ENCODE peak calls at places on chromosomes 4 and X, in four cellular contexts. One of them, this sample, is unnamed. For H3K4me1, the result is how much of the 10 kb centered on the place peaks cover.

GRCh38 chr4:124135409-124135813 is 577.1 kb downstream of the ANKRD50 start:
- DNase-seq in A673: peak
- DNase-seq in tibial nerve: no peak
- DNase-seq in cardiac muscle cell: no peak
- DNase-seq in this sample: no peak

GRCh38 chr4:140019619-140020367 is 134.2 kb downstream of the MAML3 start:
- DNase-seq in A673: no peak
- DNase-seq in tibial nerve: no peak
- DNase-seq in cardiac muscle cell: no peak
- DNase-seq in this sample: no peak

GRCh38 chr4:100312615-100313355 is 122.5 kb upstream of the DDIT4L start:
- DNase-seq in A673: no peak
- DNase-seq in tibial nerve: no peak
- DNase-seq in cardiac muscle cell: no peak
- DNase-seq in this sample: no peak

GRCh38 chr4:153647975-153648374 is 36.1 kb upstream of the TLR2 start:
- DNase-seq in A673: no peak
- DNase-seq in tibial nerve: no peak
- DNase-seq in cardiac muscle cell: no peak
- DNase-seq in this sample: no peak

GRCh38 chr4:6750302-6751221 is 32.0 kb upstream of the KIAA0232 start:
- DNase-seq in A673: no peak
- DNase-seq in tibial nerve: no peak
- DNase-seq in cardiac muscle cell: no peak
- DNase-seq in this sample: peak

GRCh38 chrX:12400218-12400617 is 261.9 kb downstream of the FRMPD4 start:
- DNase-seq in A673: no peak
- DNase-seq in tibial nerve: no peak
- DNase-seq in cardiac muscle cell: no peak
- DNase-seq in this sample: no peak

GRCh38 chr4:140703463-140703862 is 52.7 kb downstream of the TBC1D9 start:
- DNase-seq in A673: no peak
- DNase-seq in tibial nerve: no peak
- DNase-seq in cardiac muscle cell: no peak
- DNase-seq in this sample: no peak

GRCh38 chr4:47061435-47061834 is 30.1 kb downstream of the GABRB1 start:
- DNase-seq in A673: no peak
- DNase-seq in tibial nerve: no peak
- DNase-seq in cardiac muscle cell: no peak
- DNase-seq in this sample: no peak

GRCh38 chrX:129360175-129360574 is 163.1 kb downstream of the SMARCA1 start:
- DNase-seq in A673: peak
- DNase-seq in tibial nerve: peak
- DNase-seq in cardiac muscle cell: peak
- DNase-seq in this sample: no peak

GRCh38 chrX:150873616-150874015 is 24.9 kb downstream of the CD99L2 start:
- DNase-seq in A673: no peak
- DNase-seq in tibial nerve: no peak
- DNase-seq in cardiac muscle cell: no peak
- DNase-seq in this sample: no peak

GRCh38 chrX:2457289-2458133 is 43.3 kb downstream of the DHRSX start:
- DNase-seq in A673: peak
- DNase-seq in tibial nerve: no peak
- DNase-seq in cardiac muscle cell: no peak
- DNase-seq in this sample: peak

DNA sequence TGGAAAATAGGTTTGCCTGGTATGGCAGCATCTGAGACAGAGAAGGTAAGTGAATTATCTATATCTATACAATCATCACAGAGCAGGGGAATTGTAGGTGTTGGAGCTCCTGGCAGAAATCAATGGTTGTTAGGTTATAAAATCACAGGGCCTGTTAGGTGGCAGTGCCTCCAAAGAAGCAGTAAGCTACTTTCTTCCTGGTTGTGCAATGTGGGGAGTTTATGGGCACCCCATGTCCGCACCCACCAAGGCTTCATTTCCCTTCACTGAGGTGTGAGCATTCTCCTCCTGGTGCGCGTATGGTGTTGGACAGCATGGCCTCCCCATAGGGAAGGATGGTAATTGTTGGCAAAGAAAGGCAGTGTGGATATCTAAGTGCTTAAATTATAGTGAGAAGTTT is 153.6 kb downstream of the FRAS1 start:
- DNase-seq in A673: no peak
- DNase-seq in tibial nerve: no peak
- DNase-seq in cardiac muscle cell: no peak
- DNase-seq in this sample: no peak
- H3K4me1 ChIP-seq in A673: under half
- H3K4me1 ChIP-seq in tibial nerve: under half
- H3K4me1 ChIP-seq in cardiac muscle cell: under half
- H3K4me1 ChIP-seq in this sample: under half

DNA sequence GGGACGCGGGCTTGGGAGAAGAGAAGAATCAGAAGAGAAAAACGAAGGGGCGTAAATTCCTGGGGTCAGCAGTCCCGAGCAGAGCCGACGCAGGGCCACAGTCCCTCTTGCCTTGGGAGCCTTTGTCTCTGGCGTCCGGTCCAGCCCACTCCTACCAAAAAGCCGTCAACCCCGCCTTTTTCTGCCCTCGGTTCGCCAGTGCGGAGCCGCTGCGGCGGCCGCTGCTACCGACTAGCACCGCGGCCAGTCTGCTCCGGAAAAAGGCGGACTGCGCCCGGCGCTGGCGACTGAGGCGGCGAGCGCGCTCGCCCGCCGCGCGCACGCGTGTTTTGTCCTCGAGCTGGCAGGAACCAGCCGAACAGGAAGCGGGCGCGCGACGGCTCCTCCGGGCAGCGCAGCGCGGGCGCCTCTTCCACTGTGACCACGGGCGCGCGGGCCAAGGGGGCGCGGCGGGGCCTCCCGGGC is 502 bp downstream of the HNRNPDL start:
- DNase-seq in A673: no peak
- DNase-seq in tibial nerve: no peak
- DNase-seq in cardiac muscle cell: peak
- DNase-seq in this sample: no peak
- TF ChIP-seq CTCF in A673: no peak
- TF ChIP-seq CTCF in tibial nerve: peak
- TF ChIP-seq CTCF in cardiac muscle cell: no peak
- TF ChIP-seq CTCF in this sample: no peak

DNA sequence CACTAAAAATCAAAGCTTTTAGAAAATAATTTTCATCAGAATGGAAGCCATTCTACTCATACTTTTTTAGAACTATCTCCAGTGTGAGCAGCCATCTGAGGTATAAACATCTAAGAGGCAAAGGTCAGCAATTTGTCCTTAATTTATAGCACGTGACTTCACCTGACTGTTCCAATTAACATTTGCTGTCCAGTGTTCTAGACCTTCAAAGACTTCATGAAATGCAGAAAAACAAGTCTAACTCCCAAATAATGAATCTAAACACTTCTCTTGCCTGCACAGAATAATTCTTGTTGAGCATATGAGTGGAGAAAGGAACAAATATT is 12.0 kb downstream of the RFC1 start:
- DNase-seq in A673: no peak
- DNase-seq in tibial nerve: no peak
- DNase-seq in cardiac muscle cell: no peak
- DNase-seq in this sample: no peak
- H3K4me1 ChIP-seq in A673: under half
- H3K4me1 ChIP-seq in tibial nerve: under half
- H3K4me1 ChIP-seq in cardiac muscle cell: under half
- H3K4me1 ChIP-seq in this sample: under half

GRCh38 chr4:184825394-184826314 is at the start of gene ACSL1:
- DNase-seq in A673: peak
- DNase-seq in tibial nerve: peak
- DNase-seq in cardiac muscle cell: peak
- DNase-seq in this sample: peak
- TF ChIP-seq CTCF in A673: no peak
- TF ChIP-seq CTCF in tibial nerve: peak
- TF ChIP-seq CTCF in cardiac muscle cell: no peak
- TF ChIP-seq CTCF in this sample: no peak